ENCODE peak calls at places on chromosomes 12 and 14, in nine cellular contexts. I is heart left ventricle, M is A549, N is fibroblast of lung, Z is right atrium auricular region, J is kidney, Q is ovary, C is pancreas, G is breast epithelium. D is an unnamed sample. For H3K4me1 and H3K9me3, the result is how much of the 10 kb centered on the place peaks cover.

GRCh38 chr12:125003021-125003420 is 9.6 kb downstream of the BRI3BP start:
- DNase-seq in Q (no peak), M (no peak), G (no peak), N (no peak), Z (no peak), J (no peak), I (no peak), C (no peak), D (no peak)

GRCh38 chr12:124545508-124546418 is 21.6 kb downstream of the NCOR2 start:
- DNase-seq in Q (no peak), I (peak), C (no peak), N (no peak), M (no peak), J (peak), G (no peak), Z (no peak), D (peak)

GRCh38 chr14:75063013-75063412 is 811 bp downstream of the ACYP1 start:
- DNase-seq in N (no peak), M (no peak), J (no peak), C (no peak), Z (no peak), Q (no peak), G (no peak), I (no peak), D (no peak)

GRCh38 chr12:105226219-105226618 is 9.8 kb downstream of the APPL2 start:
- DNase-seq in G (peak), N (peak), Q (peak), J (peak), C (no peak), I (peak), M (no peak), Z (peak), D (peak)

GRCh38 chr12:104643921-104644669 is 187.3 kb downstream of the CHST11 start:
- DNase-seq in M (no peak), Q (no peak), Z (no peak), G (no peak), N (no peak), I (no peak), C (no peak), J (no peak), D (peak)

GRCh38 chr14:23154876-23155587 is 28.4 kb downstream of the SLC7A8 start:
- DNase-seq in G (peak), Z (peak), M (no peak), C (peak), Q (peak), N (peak), I (peak), J (peak), D (peak)

GRCh38 chr12:94750891-94751290 is 100.5 kb upstream of the TMCC3 start:
- DNase-seq in J (no peak), I (no peak), C (no peak), G (no peak), Q (no peak), N (no peak), M (no peak), Z (no peak), D (no peak)

GRCh38 chr12:34354239-34355200 is 332.2 kb downstream of the ALG10 start:
- DNase-seq in I (no peak), Q (no peak), C (no peak), Z (no peak), J (no peak), M (peak), G (no peak), N (no peak), D (no peak)

GRCh38 chr12:92467886-92468285 is 234.9 kb upstream of the PLEKHG7 start:
- DNase-seq in M (no peak), J (no peak), Q (no peak), I (no peak), C (no peak), G (no peak), N (no peak), Z (no peak), D (no peak)

GRCh38 chr14:22218729-22219128 is 370.3 kb downstream of the DAD1 start:
- DNase-seq in Z (no peak), C (no peak), Q (no peak), J (no peak), N (no peak), G (no peak), I (no peak), M (no peak), D (no peak)

GRCh38 chr12:110794623-110795280 is 52.0 kb upstream of the CCDC63 start:
- DNase-seq in Q (peak), N (peak), C (peak), M (no peak), J (peak), I (peak), Z (no peak), G (peak), D (no peak)

GRCh38 chr12:116019415-116019814 is 258.1 kb downstream of the MED13L start:
- DNase-seq in M (no peak), N (no peak), J (no peak), Z (no peak), G (no peak), I (no peak), C (no peak), Q (no peak), D (no peak)

GRCh38 chr14:30874120-30874998 is at the start of gene COCH:
- DNase-seq in N (no peak), Q (peak), G (no peak), M (peak), I (peak), Z (no peak), J (peak), C (peak), D (peak)

GRCh38 chr12:59357811-59358210 is 238.0 kb upstream of the SLC16A7 start:
- DNase-seq in Z (no peak), N (peak), J (no peak), C (no peak), I (no peak), M (no peak), G (no peak), Q (no peak), D (no peak)

GRCh38 chr12:118884226-118884625 is 97.1 kb upstream of the SRRM4 start:
- DNase-seq in Z (no peak), G (no peak), C (no peak), Q (no peak), J (no peak), I (no peak), N (no peak), M (no peak), D (no peak)

GRCh38 chr12:89995870-89996269 is 287.2 kb upstream of the ATP2B1 start:
- DNase-seq in J (no peak), Q (no peak), N (no peak), Z (no peak), C (no peak), G (no peak), M (no peak), I (no peak), D (no peak)

GRCh38 chr12:48824112-48824511 is 5.8 kb downstream of the CACNB3 start:
- DNase-seq in M (no peak), Q (no peak), Z (no peak), G (no peak), C (no peak), I (no peak), J (no peak), N (no peak), D (no peak)

GRCh38 chr14:85617799-85618198 is 87.9 kb downstream of the FLRT2 start:
- DNase-seq in C (no peak), J (no peak), G (no peak), Z (no peak), Q (no peak), I (no peak), N (no peak), M (no peak), D (no peak)

GRCh38 chr12:3473171-3473570 is 17.8 kb upstream of the PRMT8 start:
- DNase-seq in Z (no peak), C (no peak), N (no peak), Q (no peak), G (no peak), I (no peak), J (no peak), M (no peak), D (no peak)

GRCh38 chr12:3469711-3470110 is 21.3 kb upstream of the PRMT8 start:
- DNase-seq in C (no peak), M (no peak), Z (no peak), G (no peak), Q (no peak), N (no peak), J (no peak), I (no peak), D (no peak)

GRCh38 chr12:3470296-3470695 is 20.7 kb upstream of the PRMT8 start:
- DNase-seq in G (no peak), M (no peak), C (no peak), Q (no peak), Z (no peak), J (no peak), I (no peak), N (no peak), D (no peak)

GRCh38 chr12:3468329-3468728 is 22.7 kb upstream of the PRMT8 start:
- DNase-seq in C (no peak), G (no peak), Z (no peak), N (no peak), J (no peak), I (no peak), M (no peak), Q (no peak), D (no peak)

GRCh38 chr12:3473844-3474243 is 17.2 kb upstream of the PRMT8 start:
- DNase-seq in G (no peak), M (no peak), C (no peak), Q (no peak), I (no peak), J (no peak), N (no peak), Z (no peak), D (no peak)
- H3K27ac ChIP-seq in G (no peak), M (no peak), C (no peak), Q (no peak), I (no peak), J (no peak), N (no peak), Z (no peak), D (no peak)

GRCh38 chr12:75814856-75815754 is 216.5 kb downstream of the PHLDA1 start:
- DNase-seq in G (no peak), N (peak), I (no peak), Z (no peak), C (no peak), Q (no peak), J (no peak), M (peak), D (no peak)
- H3K4me1 ChIP-seq in G (under half), N (under half), I (under half), Z (under half), C (under half), Q (under half), J (under half), M (under half), D (under half)

DNA sequence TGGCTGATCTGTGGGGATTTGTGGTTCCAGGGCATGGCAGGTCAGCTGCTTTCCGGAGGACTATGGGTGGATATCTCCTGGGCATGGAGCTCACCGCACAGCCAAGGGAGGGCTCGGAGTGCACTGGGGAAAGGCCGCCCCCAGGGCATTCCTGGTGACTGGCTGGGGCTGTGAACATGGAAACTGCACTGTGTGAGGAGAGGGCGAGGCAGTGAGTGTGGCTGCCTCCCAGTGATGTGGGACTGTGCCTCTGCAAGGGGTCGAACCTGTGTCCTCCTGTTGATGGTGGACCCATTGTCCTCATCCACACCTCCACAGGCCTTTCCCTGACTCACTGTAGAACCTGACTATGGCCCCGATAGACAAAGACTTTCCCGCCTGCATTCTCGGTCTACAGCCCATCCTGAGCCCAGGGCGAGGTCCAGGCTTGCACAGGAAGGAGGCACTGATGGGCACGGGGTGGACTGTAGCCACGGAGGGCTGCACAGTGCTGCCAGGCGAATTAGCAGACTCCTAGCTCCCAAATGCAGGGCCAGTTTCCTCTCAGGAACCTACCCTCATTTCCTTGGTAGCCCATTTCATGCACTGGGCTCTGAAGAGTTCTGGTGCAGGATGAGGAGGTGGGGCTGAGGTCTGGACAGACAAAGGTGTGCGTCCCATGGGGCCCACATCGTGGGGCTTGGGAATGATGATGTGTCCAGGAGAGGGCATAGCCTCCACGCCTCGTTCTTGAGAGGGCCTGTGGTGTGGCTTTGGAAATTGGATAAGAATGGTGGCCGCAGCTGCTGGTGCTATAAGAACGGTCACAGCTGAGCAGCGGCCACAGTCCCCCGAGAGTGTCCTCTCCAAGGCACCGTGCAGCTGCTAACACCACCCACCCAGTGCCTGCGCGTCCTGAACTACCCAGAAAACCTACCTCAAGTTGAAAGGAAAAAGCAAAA is 415.1 kb downstream of the TMEM121 start:
- DNase-seq in Q (no peak), N (no peak), J (peak), M (no peak), G (no peak), Z (peak), I (no peak), C (no peak), D (no peak)
- H3K9me3 ChIP-seq in Q (under half), N (under half), J (under half), M (under half), G (under half), Z (under half), I (under half), C (under half), D (under half)

GRCh38 chr12:96237035-96237434 is 42.9 kb downstream of the ELK3 start:
- DNase-seq in J (no peak), C (no peak), N (peak), M (no peak), G (no peak), Q (no peak), I (no peak), Z (no peak), D (no peak)
- H3K27ac ChIP-seq in J (peak), C (no peak), N (peak), M (no peak), G (peak), Q (peak), I (peak), Z (peak), D (no peak)

GRCh38 chr12:64679487-64679983 is 69.2 kb downstream of the RASSF3 start:
- DNase-seq in M (peak), I (peak), C (no peak), Q (peak), Z (peak), N (peak), J (peak), G (peak), D (peak)

GRCh38 chr12:64678835-64679234 is 68.5 kb downstream of the RASSF3 start:
- DNase-seq in I (no peak), N (no peak), M (no peak), Q (no peak), C (no peak), G (no peak), J (no peak), Z (no peak), D (no peak)

GRCh38 chr12:64675795-64676194 is 65.5 kb downstream of the RASSF3 start:
- DNase-seq in N (peak), Z (no peak), G (no peak), J (no peak), C (no peak), I (peak), M (peak), Q (no peak), D (peak)

GRCh38 chr12:64680235-64680634 is 69.9 kb downstream of the RASSF3 start:
- DNase-seq in Q (no peak), C (no peak), N (no peak), I (no peak), Z (no peak), M (peak), J (no peak), G (no peak), D (no peak)

GRCh38 chr12:64678248-64678647 is 68.0 kb downstream of the RASSF3 start:
- DNase-seq in Q (no peak), J (no peak), N (no peak), Z (no peak), M (no peak), G (no peak), I (no peak), C (no peak), D (no peak)
- H3K4me1 ChIP-seq in Q (under half), J (under half), N (under half), Z (under half), M (half or more), G (under half), I (half or more), C (under half), D (under half)

DNA sequence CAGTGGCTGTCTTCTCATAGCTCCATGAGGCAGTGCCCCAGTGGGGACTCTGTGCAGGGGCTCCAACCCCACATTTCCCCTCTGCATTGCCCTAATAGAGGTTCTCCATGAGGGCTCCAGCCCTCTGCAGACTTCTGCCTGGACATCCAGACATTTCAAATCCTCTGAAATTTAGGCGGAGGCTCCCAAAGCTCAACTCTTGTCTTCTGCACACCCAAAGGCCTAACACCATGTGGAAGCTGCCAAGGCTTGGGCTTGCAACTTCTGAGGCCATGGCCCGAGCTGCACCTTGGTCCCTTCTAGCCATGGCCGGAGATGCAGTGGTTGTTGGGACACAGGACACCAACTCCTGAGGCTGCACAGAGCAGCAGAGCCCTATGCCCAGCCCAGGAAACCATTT is 20.5 kb upstream of the PPP2R5C start:
- DNase-seq in C (no peak), N (no peak), Z (no peak), I (no peak), M (no peak), G (no peak), J (no peak), Q (no peak), D (no peak)
- H3K9me3 ChIP-seq in C (under half), N (under half), Z (under half), I (under half), M (under half), G (under half), J (under half), Q (under half), D (under half)

GRCh38 chr12:4293942-4294505 is 20.5 kb downstream of the CCND2 start:
- DNase-seq in J (peak), C (no peak), I (no peak), M (no peak), Z (no peak), Q (no peak), G (no peak), N (no peak), D (no peak)

GRCh38 chr12:4292266-4293063 is 18.9 kb downstream of the CCND2 start:
- DNase-seq in J (no peak), G (no peak), N (no peak), C (no peak), Q (no peak), M (no peak), Z (no peak), I (no peak), D (no peak)

GRCh38 chr12:4290011-4290790 is 16.6 kb downstream of the CCND2 start:
- DNase-seq in I (no peak), N (no peak), Q (no peak), C (no peak), Z (no peak), M (no peak), G (no peak), J (no peak), D (no peak)

GRCh38 chr12:4296749-4297148 is 23.2 kb downstream of the CCND2 start:
- DNase-seq in N (no peak), G (no peak), Z (no peak), C (no peak), I (no peak), J (no peak), M (no peak), Q (no peak), D (no peak)

GRCh38 chr12:4293299-4293941 is 19.9 kb downstream of the CCND2 start:
- DNase-seq in J (no peak), C (no peak), I (no peak), M (no peak), N (no peak), G (no peak), Q (no peak), Z (no peak), D (no peak)
- H3K27ac ChIP-seq in J (no peak), C (no peak), I (no peak), M (no peak), N (no peak), G (peak), Q (no peak), Z (peak), D (no peak)

GRCh38 chr14:72644038-72644437 is 249.9 kb downstream of the DPF3 start:
- DNase-seq in M (no peak), C (no peak), G (no peak), Z (no peak), J (no peak), N (no peak), I (no peak), Q (no peak), D (no peak)
- H3K4me1 ChIP-seq in M (under half), C (under half), G (under half), Z (under half), J (under half), N (under half), I (under half), Q (under half), D (under half)